ENCODE peak calls at places on chromosomes 7 and 10, in four cellular contexts. B is IMR-90, Z is H9, M is H1. V is an unnamed sample.

GRCh38 chr7:132742152-132742551 is 165.9 kb upstream of the PLXNA4 start:
- DNase-seq in B (peak), Z (no peak), M (no peak), V (no peak)

GRCh38 chr10:48306870-48307531 is 524 bp downstream of the MAPK8 start:
- DNase-seq in B (peak), Z (no peak), M (peak), V (peak)

GRCh38 chr10:100930368-100930767 is 17.6 kb downstream of the SLF2 start:
- DNase-seq in B (peak), Z (no peak), M (no peak), V (peak)

GRCh38 chr7:102472126-102473041 is 6.3 kb downstream of the POLR2J start:
- DNase-seq in B (no peak), Z (no peak), M (peak), V (no peak)

GRCh38 chr7:74479066-74479781 is 25.5 kb downstream of the GTF2IRD1 start:
- DNase-seq in B (peak), Z (no peak), M (no peak), V (no peak)

GRCh38 chr7:30564243-30564892 is 30.3 kb upstream of the GARS1 start:
- DNase-seq in B (peak), Z (peak), M (peak), V (peak)

GRCh38 chr10:110600487-110601101 is 33.1 kb downstream of the SMC3 start:
- DNase-seq in B (peak), Z (peak), M (no peak), V (peak)

GRCh38 chr7:135853499-135853898 is 104.9 kb upstream of the FAM180A start:
- DNase-seq in B (no peak), Z (no peak), M (no peak), V (no peak)

GRCh38 chr10:26697163-26697921 is at the start of gene PDSS1:
- DNase-seq in B (peak), Z (peak), M (peak), V (peak)

GRCh38 chr10:123381271-123381670 is 227.1 kb downstream of the BUB3 start:
- DNase-seq in B (no peak), Z (no peak), M (no peak), V (no peak)

GRCh38 chr7:22700559-22701002 is 26.4 kb upstream of the IL6 start:
- DNase-seq in B (peak), Z (no peak), M (no peak), V (no peak)
- H2BK120ac ChIP-seq in B (peak), Z (no peak), M (peak), V (no peak)

DNA sequence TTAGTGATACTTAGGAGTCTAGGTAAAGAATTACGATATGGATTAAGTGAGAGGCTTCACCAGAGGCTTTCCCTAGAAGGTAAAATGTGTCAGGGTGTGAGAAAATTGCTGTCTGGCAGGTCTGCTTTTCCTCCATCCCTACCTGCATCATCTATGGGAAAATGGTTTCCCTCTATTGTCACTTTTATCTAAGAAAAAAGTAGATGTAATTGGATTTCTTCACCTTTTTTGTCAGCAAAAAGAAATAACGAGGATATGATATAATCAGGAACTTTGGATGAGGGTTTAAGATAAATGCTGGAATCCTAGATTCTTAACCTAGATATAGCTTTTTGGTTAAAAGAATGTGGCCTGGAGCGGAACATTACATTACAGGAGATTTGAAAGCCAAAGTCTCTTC is 146.1 kb downstream of the MAGI2 start:
- DNase-seq in B (no peak), Z (no peak), M (no peak), V (no peak)
- H4K5ac ChIP-seq in B (no peak), Z (no peak), M (no peak), V (no peak)

GRCh38 chr10:22437620-22438588 is 92.6 kb downstream of the SPAG6 start:
- DNase-seq in B (peak), Z (no peak), M (no peak), V (no peak)
- H2BK15ac ChIP-seq in B (peak), Z (no peak), M (no peak), V (no peak)

DNA sequence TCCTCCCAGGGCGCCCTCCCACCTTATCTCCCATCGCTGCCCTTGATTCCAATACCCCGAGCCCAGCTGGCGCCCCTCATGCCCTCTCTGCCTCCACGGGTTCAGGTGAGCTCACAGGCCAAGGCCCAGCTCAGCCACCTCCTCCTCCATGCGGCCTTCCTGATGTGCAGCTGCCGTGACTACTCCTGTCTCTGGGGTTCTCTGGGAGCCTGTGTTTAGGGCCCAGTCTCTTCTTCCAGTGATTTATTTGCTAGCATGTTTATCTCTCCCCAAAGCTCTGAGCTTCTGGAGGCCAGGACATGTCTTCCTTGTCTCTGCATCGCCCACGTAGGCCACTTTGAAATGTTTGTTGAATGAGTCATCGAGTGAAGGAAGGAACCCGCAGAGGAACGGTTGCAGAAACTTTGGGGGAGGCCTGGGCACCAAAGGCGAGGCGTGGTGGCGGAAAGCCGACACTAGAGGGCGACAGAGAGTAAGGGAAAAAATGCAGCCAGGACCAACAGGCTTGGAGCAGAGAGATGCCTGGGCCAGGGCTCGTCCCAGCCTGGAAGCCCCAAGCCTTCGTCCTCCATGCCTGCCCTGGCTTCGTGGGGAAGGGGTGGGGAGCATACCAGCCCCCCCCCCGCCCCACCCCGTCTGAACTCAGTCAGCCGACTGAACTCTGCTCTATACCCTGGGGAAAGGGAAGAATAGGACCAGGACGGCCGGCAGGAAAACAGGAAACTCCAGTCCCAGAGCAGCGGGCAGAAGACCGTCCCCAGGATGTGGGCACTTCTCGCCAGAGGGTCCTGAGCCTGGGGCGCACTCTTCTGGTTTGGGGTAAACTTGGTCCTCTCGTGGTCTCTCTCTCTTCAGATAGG is 10.9 kb upstream of the HSPB1 start:
- DNase-seq in B (peak), Z (peak), M (peak), V (peak)
- H2BK120ac ChIP-seq in B (peak), Z (no peak), M (peak), V (no peak)

GRCh38 chr10:88618496-88618895 is 31.9 kb downstream of the LIPJ start:
- DNase-seq in B (no peak), Z (no peak), M (no peak), V (no peak)
- H4K5ac ChIP-seq in B (no peak), Z (no peak), M (no peak), V (no peak)

GRCh38 chr10:124464028-124464751 is 2.6 kb downstream of the LHPP start:
- DNase-seq in B (no peak), Z (no peak), M (no peak), V (no peak)

GRCh38 chr10:124459395-124459794 is 2.2 kb upstream of the LHPP start:
- DNase-seq in B (no peak), Z (no peak), M (no peak), V (peak)

GRCh38 chr10:124460144-124460543 is 1.5 kb upstream of the LHPP start:
- DNase-seq in B (no peak), Z (no peak), M (no peak), V (no peak)

GRCh38 chr10:124462348-124462695 is 699 bp downstream of the LHPP start:
- DNase-seq in B (no peak), Z (no peak), M (no peak), V (no peak)

DNA sequence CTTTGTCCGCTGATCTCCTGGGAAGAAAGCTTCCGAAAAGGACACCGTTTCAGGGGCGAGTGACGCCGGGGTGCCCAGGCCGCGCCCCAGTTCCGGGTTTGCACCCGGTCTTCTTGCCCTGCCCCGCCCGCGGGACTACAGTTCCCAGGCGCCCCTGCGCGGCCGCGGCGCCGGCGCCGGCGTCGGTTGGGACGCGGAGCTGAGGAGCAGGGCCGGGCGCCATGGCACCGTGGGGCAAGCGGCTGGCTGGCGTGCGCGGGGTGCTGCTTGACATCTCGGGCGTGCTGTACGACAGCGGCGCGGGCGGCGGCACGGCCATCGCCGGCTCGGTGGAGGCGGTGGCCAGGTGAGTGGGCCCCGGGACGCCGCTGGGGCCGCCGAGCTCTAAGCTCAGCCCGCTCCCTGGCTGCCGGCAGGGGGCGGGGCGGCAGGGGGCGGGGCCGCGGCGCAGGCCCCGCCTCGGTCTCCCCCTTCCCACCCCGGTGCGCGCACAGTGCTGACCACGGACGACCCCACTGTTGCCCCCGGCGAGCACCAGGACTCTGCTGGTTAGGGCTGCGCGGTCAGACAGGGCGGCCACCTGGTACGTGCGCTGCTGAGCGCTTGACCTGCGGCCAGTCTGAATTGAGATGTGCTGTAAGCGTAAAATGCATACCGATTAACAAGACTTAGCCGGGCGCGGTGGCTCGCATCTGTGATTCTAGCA is at the start of gene LHPP:
- DNase-seq in B (peak), Z (peak), M (peak), V (peak)
- H2BK15ac ChIP-seq in B (peak), Z (no peak), M (peak), V (no peak)

DNA sequence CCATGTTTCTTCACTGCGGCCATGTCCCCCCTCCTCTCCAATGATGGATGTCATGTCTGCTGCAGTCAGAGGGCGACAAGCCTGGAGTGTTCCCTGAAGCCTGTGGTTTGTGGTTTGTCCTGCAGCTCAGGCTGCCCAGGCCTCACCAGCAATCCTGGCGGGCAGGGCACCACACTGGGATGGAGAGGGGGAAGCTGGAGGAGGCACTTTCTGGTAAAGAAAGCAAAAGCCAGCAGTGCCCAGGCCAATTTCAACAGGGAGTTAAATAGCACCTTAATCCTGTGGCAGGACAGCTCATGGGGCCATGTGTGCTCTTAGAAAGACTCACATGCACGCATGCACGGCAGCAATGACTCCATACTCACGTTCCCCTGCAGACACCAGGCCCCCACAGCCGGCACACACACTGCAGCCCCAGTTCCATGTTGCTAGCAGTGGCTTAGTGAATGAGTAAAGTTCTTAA is 158.3 kb downstream of the EGFR start:
- DNase-seq in B (no peak), Z (no peak), M (no peak), V (no peak)
- H2BK120ac ChIP-seq in B (peak), Z (no peak), M (no peak), V (no peak)

GRCh38 chr10:4532467-4532866 is 293.5 kb upstream of the AKR1E2 start:
- DNase-seq in B (peak), Z (no peak), M (no peak), V (no peak)
- H4K5ac ChIP-seq in B (peak), Z (no peak), M (no peak), V (no peak)

GRCh38 chr7:117238937-117239336 is 83.9 kb downstream of the WNT2 start:
- DNase-seq in B (no peak), Z (no peak), M (no peak), V (no peak)
- H2BK15ac ChIP-seq in B (no peak), Z (no peak), M (no peak), V (no peak)

GRCh38 chr10:13536674-13537366 is 8.0 kb upstream of the BEND7 start:
- DNase-seq in B (peak), Z (peak), M (peak), V (peak)
- H2BK120ac ChIP-seq in B (no peak), Z (no peak), M (no peak), V (no peak)